ENCODE peak calls at places on chromosome X, in nine cellular contexts. R is uterus; G is ascending aorta; O is testis; Y is heart left ventricle; C is GM23248; D is CD8-positive, alpha-beta T cell; J is AG04450; Q is BJ. A is an unnamed sample.
A peak's percentile ranks its signal among the peaks of the same experiment; 100 is the strongest.

GRCh38 chrX:84709987-84710386 is 207.7 kb upstream of the HDX start:
- DNase-seq in R (no peak), G (no peak), O (no peak), Y (no peak), C (no peak), D (no peak), J (no peak), Q (no peak), A (peak; percentile 30)

GRCh38 chrX:136028383-136028984 is 43.2 kb downstream of the SLC9A6 start:
- DNase-seq in R (no peak), G (no peak), O (no peak), Y (no peak), C (peak; percentile 65), D (no peak), J (no peak), Q (no peak), A (no peak)

GRCh38 chrX:47380268-47380667 is 9.9 kb downstream of the ZNF157 start:
- DNase-seq in R (peak; percentile 40), G (no peak), O (peak; percentile 48), Y (no peak), C (no peak), D (peak; percentile 59), J (no peak), Q (no peak), A (no peak)

GRCh38 chrX:107842715-107843400 is 17.2 kb downstream of the MID2 start:
- DNase-seq in R (no peak), G (no peak), O (no peak), Y (no peak), C (no peak), D (no peak), J (no peak), Q (no peak), A (no peak)

GRCh38 chrX:39814391-39814790 is 283.4 kb downstream of the BCOR start:
- DNase-seq in R (no peak), G (no peak), O (no peak), Y (no peak), C (peak; percentile 53), D (peak; percentile 3), J (no peak), Q (no peak), A (peak; percentile 14)

GRCh38 chrX:22952011-22952410 is 47.7 kb upstream of the DDX53 start:
- DNase-seq in R (no peak), G (no peak), O (peak; percentile 31), Y (no peak), C (no peak), D (no peak), J (no peak), Q (no peak), A (no peak)

GRCh38 chrX:103882999-103883398 is 50.9 kb upstream of the RAB9B start:
- DNase-seq in R (no peak), G (no peak), O (no peak), Y (no peak), C (no peak), D (no peak), J (no peak), Q (no peak), A (no peak)

GRCh38 chrX:103002576-103002975 is 61.4 kb downstream of the BEX1 start:
- DNase-seq in R (no peak), G (no peak), O (peak; percentile 18), Y (no peak), C (peak; percentile 46), D (no peak), J (no peak), Q (no peak), A (no peak)

GRCh38 chrX:9569875-9570274 is 105.0 kb downstream of the TBL1X start:
- DNase-seq in R (no peak), G (no peak), O (no peak), Y (no peak), C (no peak), D (no peak), J (no peak), Q (no peak), A (peak; percentile 6)

GRCh38 chrX:46710927-46711623 is 47.8 kb downstream of the SLC9A7 start:
- DNase-seq in R (no peak), G (no peak), O (no peak), Y (no peak), C (no peak), D (no peak), J (no peak), Q (no peak), A (no peak)

GRCh38 chrX:149074429-149074828 is 430.7 kb downstream of the IDS start:
- DNase-seq in R (no peak), G (no peak), O (peak; percentile 13), Y (peak; percentile 54), C (peak; percentile 64), D (no peak), J (no peak), Q (no peak), A (no peak)

GRCh38 chrX:11597479-11597878 is 68.2 kb downstream of the ARHGAP6 start:
- DNase-seq in R (no peak), G (no peak), O (no peak), Y (no peak), C (no peak), D (no peak), J (no peak), Q (no peak), A (no peak)

GRCh38 chrX:2691543-2692220 is 587 bp downstream of the CD99 start:
- DNase-seq in R (peak; percentile 54), G (peak; percentile 78), O (peak; percentile 72), Y (peak; percentile 84), C (peak; percentile 81), D (no peak), J (no peak), Q (no peak), A (peak; percentile 53)

GRCh38 chrX:1784773-1785172 is 169.9 kb downstream of the ASMT start:
- DNase-seq in R (no peak), G (no peak), O (no peak), Y (no peak), C (no peak), D (no peak), J (no peak), Q (no peak), A (no peak)

GRCh38 chrX:40945366-40945713 is 139.9 kb upstream of the USP9X start:
- DNase-seq in R (peak; percentile 62), G (no peak), O (peak; percentile 31), Y (no peak), C (peak; percentile 81), D (no peak), J (no peak), Q (no peak), A (no peak)

DNA sequence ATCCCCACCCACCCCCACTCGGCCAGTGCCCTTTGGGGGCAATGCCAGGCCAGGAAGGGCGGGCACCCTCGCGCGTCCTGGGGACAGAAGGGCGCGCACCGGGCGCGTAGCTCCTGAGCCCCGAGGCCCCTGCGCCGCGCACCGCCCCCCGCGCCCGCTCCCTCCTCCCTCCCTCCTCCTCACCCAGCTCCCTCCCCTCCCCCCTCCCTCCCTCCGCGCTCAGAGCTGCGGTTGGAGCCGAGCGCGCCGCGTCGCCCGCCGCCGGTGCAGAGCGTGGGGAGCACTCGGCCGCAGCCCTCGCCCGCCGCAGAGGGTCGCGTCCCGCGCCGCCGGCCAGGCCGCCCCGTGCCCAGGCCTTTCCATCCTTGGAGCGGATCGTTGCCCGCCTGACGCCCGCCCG is at the start of gene ATP2B3:
- DNase-seq in R (no peak), G (no peak), O (no peak), Y (no peak), C (no peak), D (no peak), J (no peak), Q (no peak), A (no peak)
- H3K27me3 ChIP-seq in R (no peaks in the 10 kb centered on the region), G (peaks cover 8% of the 10 kb centered on the region), O (no peaks in the 10 kb centered on the region), Y (peaks cover 10% of the 10 kb centered on the region), C (no peaks in the 10 kb centered on the region), D (no peaks in the 10 kb centered on the region), J (peaks cover 12% of the 10 kb centered on the region), Q (peaks cover 8% of the 10 kb centered on the region), A (no peaks in the 10 kb centered on the region)

DNA sequence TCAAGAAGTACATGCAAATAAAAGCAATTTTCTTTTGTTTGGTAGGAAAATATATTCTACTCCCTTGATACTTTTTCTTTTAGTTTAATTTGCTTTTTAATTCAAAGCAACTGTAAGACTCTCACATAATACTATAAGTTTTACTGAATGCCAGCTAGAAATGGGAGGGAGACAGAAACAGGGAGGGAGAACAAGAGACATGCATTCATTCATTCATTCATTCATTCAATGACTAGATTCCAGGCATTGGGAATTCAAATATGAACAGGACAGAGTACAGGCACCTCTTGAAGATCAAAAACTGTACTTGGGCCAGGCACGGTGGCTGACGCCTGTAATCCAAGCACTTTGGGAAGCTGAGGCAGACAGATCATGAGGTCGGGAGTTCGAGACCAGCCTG is 85.6 kb downstream of the THOC2 start:
- DNase-seq in R (no peak), G (no peak), O (no peak), Y (no peak), C (no peak), D (no peak), J (no peak), Q (no peak), A (no peak)
- H3K27me3 ChIP-seq in R (no peaks in the 10 kb centered on the region), G (no peaks in the 10 kb centered on the region), O (no peaks in the 10 kb centered on the region), Y (no peaks in the 10 kb centered on the region), C (no peaks in the 10 kb centered on the region), D (no peaks in the 10 kb centered on the region), J (no peaks in the 10 kb centered on the region), Q (no peaks in the 10 kb centered on the region), A (no peaks in the 10 kb centered on the region)

GRCh38 chrX:153707406-153707805 is 16.8 kb downstream of the BCAP31 start:
- DNase-seq in R (no peak), G (no peak), O (no peak), Y (no peak), C (no peak), D (no peak), J (no peak), Q (no peak), A (no peak)
- H3K27me3 ChIP-seq in R (no peaks in the 10 kb centered on the region), G (no peaks in the 10 kb centered on the region), O (no peaks in the 10 kb centered on the region), Y (no peaks in the 10 kb centered on the region), C (no peaks in the 10 kb centered on the region), D (no peaks in the 10 kb centered on the region), J (no peaks in the 10 kb centered on the region), Q (no peaks in the 10 kb centered on the region), A (no peaks in the 10 kb centered on the region)

GRCh38 chrX:129961180-129962083 is 21.0 kb upstream of the BCORL1 start:
- DNase-seq in R (no peak), G (peak; percentile 71), O (no peak), Y (peak; percentile 77), C (peak; percentile 12), D (peak; percentile 50), J (no peak), Q (no peak), A (peak; percentile 82)
- H3K27me3 ChIP-seq in R (no peaks in the 10 kb centered on the region), G (no peaks in the 10 kb centered on the region), O (no peaks in the 10 kb centered on the region), Y (no peaks in the 10 kb centered on the region), C (no peaks in the 10 kb centered on the region), D (no peaks in the 10 kb centered on the region), J (no peaks in the 10 kb centered on the region), Q (no peaks in the 10 kb centered on the region), A (no peaks in the 10 kb centered on the region)

DNA sequence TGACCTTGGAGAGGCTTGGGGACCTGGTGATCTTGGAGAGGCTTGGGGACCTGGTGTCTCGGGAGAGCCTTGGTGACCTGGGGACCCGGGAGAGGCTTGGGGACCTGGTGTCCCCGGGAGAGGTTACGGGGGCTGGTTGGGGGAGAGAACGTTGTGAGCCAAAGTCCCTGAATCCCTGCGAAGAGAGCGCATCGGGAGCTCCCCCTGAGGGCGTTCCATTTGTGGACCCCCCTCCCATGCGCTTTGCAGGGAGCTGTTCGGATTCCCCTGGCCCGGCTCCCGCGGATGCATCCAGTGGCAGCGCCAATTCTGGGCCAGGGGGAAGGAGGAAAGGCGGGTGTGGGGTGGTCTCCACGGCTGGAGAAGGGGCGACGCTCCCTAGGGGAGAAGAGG is 13.3 kb downstream of the SHOX start:
- DNase-seq in R (no peak), G (no peak), O (no peak), Y (no peak), C (no peak), D (no peak), J (no peak), Q (no peak), A (no peak)
- H3K27me3 ChIP-seq in R (no peaks in the 10 kb centered on the region), G (peaks cover 5% of the 10 kb centered on the region), O (no peaks in the 10 kb centered on the region), Y (peaks cover 46% of the 10 kb centered on the region), C (no peaks in the 10 kb centered on the region), D (no peaks in the 10 kb centered on the region), J (no peaks in the 10 kb centered on the region), Q (no peaks in the 10 kb centered on the region), A (no peaks in the 10 kb centered on the region)